ENCODE peak calls at places on chromosomes 16 and 17, in six cellular contexts. H is DND-41, V is epithelial cell of prostate, F is NCI-H1436, J is COR-L47, N is endothelial cell. L is an unnamed sample.

GRCh38 chr16:25006504-25007055 is 8.6 kb downstream of the ARHGAP17 start:
- DNase-seq in F (no peak), V (no peak), H (no peak), N (no peak), J (no peak), L (no peak)

GRCh38 chr17:78924481-78925151 is 571 bp downstream of the TIMP2 start:
- DNase-seq in H (peak), F (no peak), N (peak), V (no peak), J (no peak), L (no peak)

GRCh38 chr16:75491876-75492275 is 3.4 kb downstream of the CHST6 start:
- DNase-seq in F (peak), V (no peak), J (peak), H (no peak), N (no peak), L (no peak)

GRCh38 chr17:18143044-18143936 is 34.7 kb downstream of the MYO15A start:
- DNase-seq in F (peak), J (no peak), V (no peak), N (peak), H (no peak), L (no peak)

GRCh38 chr17:74305865-74306654 is 20.0 kb upstream of the KIF19 start:
- DNase-seq in F (peak), N (peak), J (no peak), V (no peak), H (no peak), L (no peak)

GRCh38 chr17:5000237-5000639 is 2.5 kb downstream of the KIF1C start:
- DNase-seq in H (no peak), J (no peak), N (no peak), F (no peak), V (no peak), L (no peak)

GRCh38 chr17:3808701-3809100 is 7.7 kb upstream of the ITGAE start:
- DNase-seq in N (no peak), V (no peak), J (no peak), H (no peak), F (no peak), L (no peak)

GRCh38 chr16:22070361-22071351 is 21.7 kb upstream of the VWA3A start:
- DNase-seq in H (no peak), N (no peak), J (no peak), V (no peak), F (no peak), L (no peak)

GRCh38 chr16:81480856-81481821 is 36.5 kb downstream of the CMIP start:
- DNase-seq in F (no peak), N (no peak), V (no peak), J (no peak), H (no peak), L (no peak)

GRCh38 chr17:76732734-76733617 is 4.2 kb downstream of the SRSF2 start:
- DNase-seq in H (peak), J (no peak), F (no peak), V (no peak), N (no peak), L (no peak)

GRCh38 chr16:15457958-15458357 is 23.6 kb downstream of the BMERB1 start:
- DNase-seq in V (no peak), J (no peak), F (no peak), H (no peak), N (no peak), L (no peak)

GRCh38 chr17:75694536-75694935 is 26.7 kb upstream of the ITGB4 start:
- DNase-seq in H (no peak), F (no peak), V (no peak), N (no peak), J (no peak), L (no peak)

GRCh38 chr17:17837966-17838962 is 1.5 kb upstream of the SREBF1 start:
- DNase-seq in F (peak), V (no peak), N (peak), H (no peak), J (no peak), L (no peak)

GRCh38 chr16:50804290-50804907 is 62.5 kb downstream of the CYLD start:
- DNase-seq in V (no peak), F (no peak), H (no peak), N (no peak), J (no peak), L (no peak)

GRCh38 chr17:64778367-64779290 is 116.5 kb upstream of the SMURF2 start:
- DNase-seq in F (no peak), V (no peak), J (peak), N (peak), H (no peak), L (no peak)

GRCh38 chr16:50533317-50533716 is 14.9 kb upstream of the NKD1 start:
- DNase-seq in H (no peak), F (no peak), N (no peak), J (no peak), V (no peak), L (no peak)

GRCh38 chr16:54407596-54407995 is 121.0 kb upstream of the IRX3 start:
- DNase-seq in V (no peak), H (no peak), F (no peak), N (no peak), J (no peak), L (no peak)

GRCh38 chr16:14322186-14322585 is 251.1 kb downstream of the MRTFB start:
- DNase-seq in H (no peak), N (no peak), V (no peak), J (no peak), F (no peak), L (no peak)

GRCh38 chr17:78853926-78854394 is 13.3 kb upstream of the USP36 start:
- DNase-seq in V (no peak), F (no peak), N (no peak), H (no peak), J (no peak), L (no peak)

GRCh38 chr17:72004011-72004427 is 116.8 kb upstream of the SOX9 start:
- DNase-seq in N (no peak), F (no peak), J (no peak), H (no peak), V (no peak), L (no peak)

GRCh38 chr16:14013571-14014283 is 57.4 kb upstream of the MRTFB start:
- DNase-seq in F (peak), J (no peak), N (no peak), H (no peak), V (no peak), L (no peak)

GRCh38 chr17:13074026-13074425 is 56.2 kb upstream of the ELAC2 start:
- DNase-seq in F (no peak), N (no peak), V (peak), J (no peak), H (no peak), L (no peak)

GRCh38 chr17:19316756-19317358 is 45.7 kb downstream of the B9D1 start:
- DNase-seq in H (no peak), N (no peak), V (no peak), J (no peak), F (no peak), L (no peak)

GRCh38 chr17:6779411-6779810 is 3.4 kb downstream of the FBXO39 start:
- DNase-seq in N (no peak), J (no peak), F (no peak), V (no peak), H (no peak), L (no peak)

GRCh38 chr17:38898291-38898679 is 27.1 kb upstream of the LASP1NB start:
- DNase-seq in F (no peak), V (no peak), J (no peak), N (no peak), H (peak), L (no peak)